ENCODE peak calls at places on chromosomes 5 and 9, in six cellular contexts. A, Y, O, B, W and T are unnamed samples.

GRCh38 chr5:149639718-149640117 is 58.4 kb downstream of the ARHGEF37 start:
- DNase-seq in A (no peak), Y (no peak), O (no peak), B (no peak), W (peak), T (no peak)

GRCh38 chr5:150514708-150515211 is 6.8 kb downstream of the NDST1 start:
- DNase-seq in A (no peak), Y (no peak), O (no peak), B (peak), W (no peak), T (peak)

GRCh38 chr5:142115937-142116614 is 7.5 kb downstream of the NDFIP1 start:
- DNase-seq in A (peak), Y (no peak), O (peak), B (peak), W (no peak), T (peak)

GRCh38 chr9:89609426-89610006 is 4.7 kb downstream of the GADD45G start:
- DNase-seq in A (no peak), Y (no peak), O (no peak), B (no peak), W (no peak), T (no peak)

GRCh38 chr9:129580211-129580915 is 40.5 kb downstream of the C9orf50 start:
- DNase-seq in A (no peak), Y (no peak), O (no peak), B (no peak), W (no peak), T (no peak)

GRCh38 chr9:127105805-127106492 is 16.5 kb downstream of the ANGPTL2 start:
- DNase-seq in A (peak), Y (no peak), O (no peak), B (no peak), W (peak), T (no peak)

GRCh38 chr5:31824886-31825774 is 186.2 kb downstream of the PDZD2 start:
- DNase-seq in A (peak), Y (no peak), O (peak), B (peak), W (peak), T (peak)

GRCh38 chr9:22002038-22002437 is 7.1 kb downstream of the CDKN2B start:
- DNase-seq in A (no peak), Y (no peak), O (no peak), B (no peak), W (no peak), T (no peak)

GRCh38 chr5:154677921-154678320 is 77.3 kb upstream of the LARP1 start:
- DNase-seq in A (peak), Y (no peak), O (peak), B (no peak), W (no peak), T (peak)

GRCh38 chr5:16791036-16791705 is 144.9 kb downstream of the MYO10 start:
- DNase-seq in A (peak), Y (no peak), O (peak), B (peak), W (peak), T (peak)

GRCh38 chr9:78620764-78621163 is 323.8 kb downstream of the PSAT1 start:
- DNase-seq in A (peak), Y (no peak), O (no peak), B (peak), W (no peak), T (peak)

GRCh38 chr9:757246-757881 is 84.1 kb upstream of the DMRT1 start:
- DNase-seq in A (peak), Y (no peak), O (peak), B (peak), W (peak), T (peak)

DNA sequence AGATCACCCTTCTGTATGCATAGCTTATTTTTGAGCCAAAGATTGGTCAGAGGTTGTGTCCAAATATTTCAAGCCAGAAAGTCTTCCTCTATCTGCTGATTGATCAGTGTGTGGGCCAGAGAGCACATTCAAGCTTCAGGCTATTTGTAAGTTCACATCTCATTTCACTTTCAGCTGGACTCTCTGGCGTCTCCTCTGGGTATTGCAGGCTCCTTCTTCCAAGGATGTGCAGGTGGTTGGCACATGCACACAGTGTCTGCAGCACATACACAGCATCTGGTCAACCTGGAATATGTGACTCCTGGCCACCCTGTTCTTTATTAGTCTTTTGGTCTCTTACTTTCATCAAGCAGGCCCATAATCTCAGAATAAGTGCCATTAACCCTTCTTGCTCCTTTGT is 516.1 kb downstream of the ANXA1 start:
- DNase-seq in A (peak), Y (no peak), O (no peak), B (no peak), W (peak), T (peak)
- TF ChIP-seq CTCF in A (peak), Y (no peak), O (no peak), B (peak), W (no peak), T (peak)

DNA sequence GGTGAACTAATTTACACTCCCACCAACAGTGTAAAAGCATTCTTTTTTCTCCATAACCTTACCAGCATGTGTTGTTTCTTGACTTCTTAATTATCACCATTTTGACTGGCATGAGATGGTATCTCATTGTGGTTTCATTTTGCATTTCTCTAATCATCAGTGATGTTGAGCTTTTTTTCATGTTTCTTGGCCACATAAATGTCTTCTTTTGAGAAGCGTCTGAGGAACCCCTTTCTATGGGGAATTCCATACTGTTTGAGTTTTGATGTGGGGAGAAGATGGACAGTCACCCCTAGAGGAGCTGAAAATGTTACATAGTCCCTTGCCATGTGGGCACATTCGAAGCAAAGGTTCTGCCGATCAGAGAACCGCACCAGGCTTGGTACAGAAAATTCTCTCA is 207.0 kb upstream of the SLC30A5 start:
- DNase-seq in A (no peak), Y (no peak), O (no peak), B (no peak), W (no peak), T (no peak)
- TF ChIP-seq CTCF in A (no peak), Y (no peak), O (no peak), B (no peak), W (no peak), T (no peak)

DNA sequence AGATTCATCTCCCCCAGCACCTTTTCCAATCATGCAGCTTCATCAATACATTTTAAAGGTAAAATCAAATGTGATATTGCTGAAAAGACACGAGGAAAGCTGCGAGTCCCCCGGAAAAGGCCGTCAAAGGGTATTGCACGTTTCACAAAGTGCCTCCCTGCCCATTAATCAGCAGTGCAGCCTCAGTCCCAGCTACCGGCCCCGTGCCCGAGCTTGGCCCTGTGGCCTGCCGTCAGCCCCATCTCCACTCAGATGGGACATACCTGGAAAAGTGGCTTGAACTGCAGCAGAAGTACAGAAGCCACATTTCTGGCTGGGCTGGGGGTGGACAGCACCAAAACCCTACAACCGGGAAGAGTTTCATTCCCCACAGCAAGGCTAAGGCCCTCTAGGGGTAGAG is 39.9 kb upstream of the EQTN start:
- DNase-seq in A (no peak), Y (no peak), O (no peak), B (no peak), W (no peak), T (no peak)
- TF ChIP-seq CTCF in A (no peak), Y (no peak), O (no peak), B (no peak), W (no peak), T (no peak)

DNA sequence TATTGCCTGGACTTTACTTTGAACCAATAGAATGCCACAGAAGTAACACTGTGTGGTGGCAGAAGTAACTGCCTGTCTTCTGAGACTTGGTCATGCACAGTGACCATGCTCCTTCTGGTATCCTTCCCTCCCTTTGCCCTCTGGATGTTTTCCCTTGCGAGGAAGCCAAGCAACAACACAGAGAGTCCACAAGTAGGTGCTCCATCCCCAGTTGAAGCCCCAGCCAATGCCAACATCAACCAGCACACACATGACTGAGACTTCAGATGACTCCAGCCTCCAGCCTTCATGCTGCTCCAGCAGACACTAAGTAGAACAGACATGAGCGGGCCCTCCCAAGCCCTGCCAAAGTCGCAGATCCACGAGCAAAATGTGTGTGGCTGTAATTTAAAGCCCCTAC is 129.6 kb downstream of the EPB41L4A start:
- DNase-seq in A (no peak), Y (no peak), O (no peak), B (no peak), W (no peak), T (no peak)
- TF ChIP-seq CTCF in A (no peak), Y (no peak), O (no peak), B (no peak), W (no peak), T (no peak)

GRCh38 chr9:32395483-32396216 is 11.2 kb downstream of the ACO1 start:
- DNase-seq in A (peak), Y (no peak), O (peak), B (peak), W (peak), T (peak)
- TF ChIP-seq CTCF in A (peak), Y (peak), O (peak), B (peak), W (peak), T (no peak)